ENCODE peak calls at places on chromosomes 2 and 18, in five cellular contexts. F is uterus, V is HCT116, T is spleen, P is fibroblast of pulmonary artery. E is an unnamed sample.

GRCh38 chr2:235510305-235510704 is 16.5 kb downstream of the AGAP1 start:
- DNase-seq in F (no peak), V (no peak), T (no peak), P (no peak), E (no peak)

GRCh38 chr2:169509230-169509917 is at the start of gene KLHL41:
- DNase-seq in F (no peak), V (no peak), T (no peak), P (peak), E (peak)

GRCh38 chr2:9378433-9379371 is 44.6 kb downstream of the ITGB1BP1 start:
- DNase-seq in F (peak), V (no peak), T (no peak), P (peak), E (peak)

GRCh38 chr2:235613671-235614070 is 119.8 kb downstream of the AGAP1 start:
- DNase-seq in F (no peak), V (no peak), T (no peak), P (no peak), E (no peak)

GRCh38 chr18:77530732-77531131 is 281.1 kb downstream of the GALR1 start:
- DNase-seq in F (no peak), V (no peak), T (no peak), P (no peak), E (no peak)

GRCh38 chr18:12015697-12016062 is 34.4 kb downstream of the IMPA2 start:
- DNase-seq in F (no peak), V (no peak), T (peak), P (no peak), E (no peak)

GRCh38 chr2:31079665-31080064 is 58.6 kb downstream of the GALNT14 start:
- DNase-seq in F (no peak), V (no peak), T (no peak), P (no peak), E (no peak)

GRCh38 chr2:40169430-40169829 is 282.5 kb downstream of the SLC8A1 start:
- DNase-seq in F (no peak), V (no peak), T (no peak), P (no peak), E (no peak)

GRCh38 chr2:31222086-31222485 is 4.8 kb upstream of the CAPN14 start:
- DNase-seq in F (no peak), V (no peak), T (no peak), P (no peak), E (no peak)

DNA sequence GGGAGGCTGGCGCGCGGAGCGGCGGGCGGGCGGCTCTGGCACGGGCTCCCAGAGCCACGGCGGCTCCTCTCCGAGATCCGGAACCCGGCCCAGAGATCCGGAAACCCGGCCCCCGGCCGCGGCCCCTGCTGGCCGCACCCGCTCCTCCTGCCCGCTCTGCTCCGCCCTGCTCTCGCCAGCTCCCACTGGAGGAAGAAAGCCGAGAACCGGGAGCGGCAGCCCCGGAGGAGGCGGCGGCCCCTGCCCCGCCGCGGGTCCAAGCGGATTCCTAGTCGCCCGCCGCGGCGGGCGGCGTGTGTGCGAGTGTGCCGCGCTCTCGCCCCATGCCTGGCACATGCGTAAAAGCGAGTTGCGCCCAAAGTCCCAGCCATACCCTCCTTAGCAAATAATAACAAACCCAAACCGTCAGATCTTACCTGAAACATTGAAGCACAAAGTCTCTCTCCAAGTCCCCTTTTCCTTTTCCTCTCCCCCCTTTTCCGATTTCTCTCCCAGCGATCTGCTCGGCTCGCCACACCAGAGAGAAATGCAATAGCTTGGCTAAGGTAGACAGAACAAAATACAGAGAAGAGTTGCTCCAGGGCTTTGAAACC is 108.7 kb upstream of the KCTD1 start:
- DNase-seq in F (peak), V (no peak), T (peak), P (peak), E (peak)
- H3K4me3 ChIP-seq in F (peak), V (peak), T (peak), P (peak), E (peak)

GRCh38 chr2:197306691-197307030 is 3.9 kb downstream of the ANKRD44 start:
- DNase-seq in F (no peak), V (no peak), T (no peak), P (no peak), E (no peak)

GRCh38 chr2:197308635-197309368 is 1.8 kb downstream of the ANKRD44 start:
- DNase-seq in F (no peak), V (no peak), T (no peak), P (no peak), E (no peak)

GRCh38 chr2:197306024-197306690 is 4.4 kb downstream of the ANKRD44 start:
- DNase-seq in F (no peak), V (no peak), T (no peak), P (no peak), E (no peak)

GRCh38 chr2:197307933-197308521 is 2.6 kb downstream of the ANKRD44 start:
- DNase-seq in F (no peak), V (no peak), T (no peak), P (no peak), E (no peak)

GRCh38 chr2:197307236-197307932 is 3.2 kb downstream of the ANKRD44 start:
- DNase-seq in F (no peak), V (no peak), T (no peak), P (no peak), E (no peak)
- H3K4me3 ChIP-seq in F (no peak), V (no peak), T (no peak), P (no peak), E (no peak)

GRCh38 chr2:199869227-199869541 is 18.2 kb upstream of the FTCDNL1 start:
- DNase-seq in F (no peak), V (no peak), T (no peak), P (no peak), E (no peak)
- H3K4me3 ChIP-seq in F (no peak), V (no peak), T (no peak), P (no peak), E (no peak)

GRCh38 chr18:62326646-62327348 is 1.7 kb downstream of the TNFRSF11A start:
- DNase-seq in F (no peak), V (no peak), T (no peak), P (no peak), E (no peak)
- H3K4me3 ChIP-seq in F (no peak), V (no peak), T (peak), P (no peak), E (no peak)